ENCODE peak calls at places on chromosomes 11 and 22, in five cellular contexts. One of them, this sample, is unnamed. For H3K36me3, the result is how much of the 10 kb centered on the place peaks cover.

GRCh38 chr11:79396674-79397073 is 44.2 kb downstream of the TENM4 start:
- DNase-seq in brain microvascular endothelial cell: no peak
- DNase-seq in mammary epithelial cell: no peak
- DNase-seq in GM23338: no peak
- DNase-seq in ascending aorta: no peak
- DNase-seq in this sample: no peak

GRCh38 chr22:36411589-36412258 is 24.0 kb upstream of the MYH9 start:
- DNase-seq in brain microvascular endothelial cell: no peak
- DNase-seq in mammary epithelial cell: no peak
- DNase-seq in GM23338: no peak
- DNase-seq in ascending aorta: no peak
- DNase-seq in this sample: no peak

GRCh38 chr11:93583490-93583889 is 40.3 kb upstream of the SMCO4 start:
- DNase-seq in brain microvascular endothelial cell: no peak
- DNase-seq in mammary epithelial cell: no peak
- DNase-seq in GM23338: no peak
- DNase-seq in ascending aorta: no peak
- DNase-seq in this sample: no peak

GRCh38 chr11:102994101-102994500 is 38.6 kb upstream of the MMP13 start:
- DNase-seq in brain microvascular endothelial cell: no peak
- DNase-seq in mammary epithelial cell: no peak
- DNase-seq in GM23338: no peak
- DNase-seq in ascending aorta: no peak
- DNase-seq in this sample: no peak

GRCh38 chr22:22519591-22519990 is 479 bp downstream of the ZNF280A start:
- DNase-seq in brain microvascular endothelial cell: no peak
- DNase-seq in mammary epithelial cell: no peak
- DNase-seq in GM23338: no peak
- DNase-seq in ascending aorta: no peak
- DNase-seq in this sample: peak

GRCh38 chr11:79030448-79030847 is 410.4 kb downstream of the TENM4 start:
- DNase-seq in brain microvascular endothelial cell: no peak
- DNase-seq in mammary epithelial cell: no peak
- DNase-seq in GM23338: no peak
- DNase-seq in ascending aorta: no peak
- DNase-seq in this sample: peak

GRCh38 chr11:27088353-27088752 is 47.7 kb downstream of the BBOX1 start:
- DNase-seq in brain microvascular endothelial cell: no peak
- DNase-seq in mammary epithelial cell: peak
- DNase-seq in GM23338: no peak
- DNase-seq in ascending aorta: no peak
- DNase-seq in this sample: no peak

GRCh38 chr22:33056108-33056507 is 2.1 kb downstream of the SYN3 start:
- DNase-seq in brain microvascular endothelial cell: no peak
- DNase-seq in mammary epithelial cell: no peak
- DNase-seq in GM23338: no peak
- DNase-seq in ascending aorta: no peak
- DNase-seq in this sample: no peak

GRCh38 chr11:132072044-132072879 is 701.8 kb downstream of the NTM start:
- DNase-seq in brain microvascular endothelial cell: peak
- DNase-seq in mammary epithelial cell: peak
- DNase-seq in GM23338: no peak
- DNase-seq in ascending aorta: no peak
- DNase-seq in this sample: no peak

GRCh38 chr11:47565340-47566165 is at the start of gene PTPMT1:
- DNase-seq in brain microvascular endothelial cell: peak
- DNase-seq in mammary epithelial cell: peak
- DNase-seq in GM23338: peak
- DNase-seq in ascending aorta: peak
- DNase-seq in this sample: peak

GRCh38 chr11:133339495-133340140 is 192.7 kb downstream of the OPCML start:
- DNase-seq in brain microvascular endothelial cell: no peak
- DNase-seq in mammary epithelial cell: peak
- DNase-seq in GM23338: no peak
- DNase-seq in ascending aorta: no peak
- DNase-seq in this sample: no peak

GRCh38 chr11:38345286-38345685 is 1747.2 kb upstream of the RAG2 start:
- DNase-seq in brain microvascular endothelial cell: peak
- DNase-seq in mammary epithelial cell: peak
- DNase-seq in GM23338: no peak
- DNase-seq in ascending aorta: no peak
- DNase-seq in this sample: no peak

GRCh38 chr11:23727821-23728220 is 769.0 kb upstream of the LUZP2 start:
- DNase-seq in brain microvascular endothelial cell: peak
- DNase-seq in mammary epithelial cell: peak
- DNase-seq in GM23338: no peak
- DNase-seq in ascending aorta: no peak
- DNase-seq in this sample: no peak

GRCh38 chr22:26892401-26893033 is 235.1 kb downstream of the MIAT start:
- DNase-seq in brain microvascular endothelial cell: no peak
- DNase-seq in mammary epithelial cell: peak
- DNase-seq in GM23338: no peak
- DNase-seq in ascending aorta: no peak
- DNase-seq in this sample: peak

GRCh38 chr11:47152953-47153950 is 23.4 kb downstream of the ARFGAP2 start:
- DNase-seq in brain microvascular endothelial cell: peak
- DNase-seq in mammary epithelial cell: peak
- DNase-seq in GM23338: peak
- DNase-seq in ascending aorta: peak
- DNase-seq in this sample: peak

GRCh38 chr11:46554205-46555162 is 39.3 kb downstream of the AMBRA1 start:
- DNase-seq in brain microvascular endothelial cell: peak
- DNase-seq in mammary epithelial cell: peak
- DNase-seq in GM23338: peak
- DNase-seq in ascending aorta: no peak
- DNase-seq in this sample: no peak

GRCh38 chr11:45644981-45645889 is 20.2 kb downstream of the CHST1 start:
- DNase-seq in brain microvascular endothelial cell: no peak
- DNase-seq in mammary epithelial cell: no peak
- DNase-seq in GM23338: no peak
- DNase-seq in ascending aorta: no peak
- DNase-seq in this sample: no peak

GRCh38 chr11:64226507-64227051 is 505 bp downstream of the NUDT22 start:
- DNase-seq in brain microvascular endothelial cell: no peak
- DNase-seq in mammary epithelial cell: peak
- DNase-seq in GM23338: peak
- DNase-seq in ascending aorta: peak
- DNase-seq in this sample: peak

GRCh38 chr11:67303132-67303988 is at the start of gene SSH3:
- DNase-seq in brain microvascular endothelial cell: no peak
- DNase-seq in mammary epithelial cell: peak
- DNase-seq in GM23338: peak
- DNase-seq in ascending aorta: peak
- DNase-seq in this sample: peak

GRCh38 chr11:63015521-63016215 is at the start of gene SLC22A8:
- DNase-seq in brain microvascular endothelial cell: no peak
- DNase-seq in mammary epithelial cell: no peak
- DNase-seq in GM23338: peak
- DNase-seq in ascending aorta: no peak
- DNase-seq in this sample: peak

GRCh38 chr22:44622147-44622427 is 79.9 kb upstream of the PRR5 start:
- DNase-seq in brain microvascular endothelial cell: no peak
- DNase-seq in mammary epithelial cell: no peak
- DNase-seq in GM23338: no peak
- DNase-seq in ascending aorta: no peak
- DNase-seq in this sample: peak

GRCh38 chr11:112961146-112961668 is at the start of gene NCAM1:
- DNase-seq in brain microvascular endothelial cell: peak
- DNase-seq in mammary epithelial cell: peak
- DNase-seq in GM23338: peak
- DNase-seq in ascending aorta: peak
- DNase-seq in this sample: peak

GRCh38 chr22:24550028-24550901 is 4.7 kb downstream of the GUCD1 start:
- DNase-seq in brain microvascular endothelial cell: no peak
- DNase-seq in mammary epithelial cell: no peak
- DNase-seq in GM23338: no peak
- DNase-seq in ascending aorta: no peak
- DNase-seq in this sample: no peak

GRCh38 chr22:35379146-35379993 is 1.5 kb upstream of the HMOX1 start:
- DNase-seq in brain microvascular endothelial cell: no peak
- DNase-seq in mammary epithelial cell: no peak
- DNase-seq in GM23338: no peak
- DNase-seq in ascending aorta: no peak
- DNase-seq in this sample: no peak

GRCh38 chr22:20121856-20122415 is 4.9 kb upstream of the TRMT2A start:
- DNase-seq in brain microvascular endothelial cell: no peak
- DNase-seq in mammary epithelial cell: no peak
- DNase-seq in GM23338: no peak
- DNase-seq in ascending aorta: no peak
- DNase-seq in this sample: no peak

GRCh38 chr22:20126284-20127029 is 5.1 kb upstream of the ZDHHC8 start:
- DNase-seq in brain microvascular endothelial cell: no peak
- DNase-seq in mammary epithelial cell: no peak
- DNase-seq in GM23338: no peak
- DNase-seq in ascending aorta: no peak
- DNase-seq in this sample: no peak

GRCh38 chr22:20123364-20124082 is 6.5 kb upstream of the TRMT2A start:
- DNase-seq in brain microvascular endothelial cell: no peak
- DNase-seq in mammary epithelial cell: no peak
- DNase-seq in GM23338: no peak
- DNase-seq in ascending aorta: no peak
- DNase-seq in this sample: no peak

GRCh38 chr22:20125201-20126174 is 6.1 kb upstream of the ZDHHC8 start:
- DNase-seq in brain microvascular endothelial cell: no peak
- DNase-seq in mammary epithelial cell: no peak
- DNase-seq in GM23338: no peak
- DNase-seq in ascending aorta: no peak
- DNase-seq in this sample: no peak

GRCh38 chr22:20124083-20124787 is 7.2 kb upstream of the TRMT2A start:
- DNase-seq in brain microvascular endothelial cell: no peak
- DNase-seq in mammary epithelial cell: no peak
- DNase-seq in GM23338: no peak
- DNase-seq in ascending aorta: no peak
- DNase-seq in this sample: no peak
- H3K36me3 ChIP-seq in brain microvascular endothelial cell: half or more
- H3K36me3 ChIP-seq in mammary epithelial cell: under half
- H3K36me3 ChIP-seq in GM23338: under half
- H3K36me3 ChIP-seq in ascending aorta: under half
- H3K36me3 ChIP-seq in this sample: half or more

GRCh38 chr11:65572356-65573043 is at the start of gene FAM89B:
- DNase-seq in brain microvascular endothelial cell: peak
- DNase-seq in mammary epithelial cell: peak
- DNase-seq in GM23338: peak
- DNase-seq in ascending aorta: peak
- DNase-seq in this sample: peak

GRCh38 chr11:65573391-65574146 is 1.2 kb downstream of the FAM89B start:
- DNase-seq in brain microvascular endothelial cell: no peak
- DNase-seq in mammary epithelial cell: no peak
- DNase-seq in GM23338: no peak
- DNase-seq in ascending aorta: no peak
- DNase-seq in this sample: no peak

GRCh38 chr11:65569973-65570918 is at the start of gene ZNRD2:
- DNase-seq in brain microvascular endothelial cell: peak
- DNase-seq in mammary epithelial cell: peak
- DNase-seq in GM23338: peak
- DNase-seq in ascending aorta: peak
- DNase-seq in this sample: peak

GRCh38 chr11:65571420-65571819 is 918 bp upstream of the FAM89B start:
- DNase-seq in brain microvascular endothelial cell: no peak
- DNase-seq in mammary epithelial cell: no peak
- DNase-seq in GM23338: no peak
- DNase-seq in ascending aorta: no peak
- DNase-seq in this sample: no peak

GRCh38 chr11:65571940-65572339 is 398 bp upstream of the FAM89B start:
- DNase-seq in brain microvascular endothelial cell: no peak
- DNase-seq in mammary epithelial cell: peak
- DNase-seq in GM23338: peak
- DNase-seq in ascending aorta: no peak
- DNase-seq in this sample: peak
- TF ChIP-seq CTCF in brain microvascular endothelial cell: peak
- TF ChIP-seq CTCF in mammary epithelial cell: peak
- TF ChIP-seq CTCF in GM23338: peak
- TF ChIP-seq CTCF in ascending aorta: peak
- TF ChIP-seq CTCF in this sample: peak

GRCh38 chr11:929405-929804 is 3.7 kb downstream of the AP2A2 start:
- DNase-seq in brain microvascular endothelial cell: no peak
- DNase-seq in mammary epithelial cell: no peak
- DNase-seq in GM23338: no peak
- DNase-seq in ascending aorta: no peak
- DNase-seq in this sample: no peak

GRCh38 chr11:926341-926916 is 759 bp downstream of the AP2A2 start:
- DNase-seq in brain microvascular endothelial cell: peak
- DNase-seq in mammary epithelial cell: peak
- DNase-seq in GM23338: no peak
- DNase-seq in ascending aorta: no peak
- DNase-seq in this sample: peak

GRCh38 chr11:925496-926301 is at the start of gene AP2A2:
- DNase-seq in brain microvascular endothelial cell: peak
- DNase-seq in mammary epithelial cell: peak
- DNase-seq in GM23338: peak
- DNase-seq in ascending aorta: peak
- DNase-seq in this sample: peak

GRCh38 chr11:925158-925495 is 543 bp upstream of the AP2A2 start:
- DNase-seq in brain microvascular endothelial cell: no peak
- DNase-seq in mammary epithelial cell: no peak
- DNase-seq in GM23338: peak
- DNase-seq in ascending aorta: no peak
- DNase-seq in this sample: no peak

DNA sequence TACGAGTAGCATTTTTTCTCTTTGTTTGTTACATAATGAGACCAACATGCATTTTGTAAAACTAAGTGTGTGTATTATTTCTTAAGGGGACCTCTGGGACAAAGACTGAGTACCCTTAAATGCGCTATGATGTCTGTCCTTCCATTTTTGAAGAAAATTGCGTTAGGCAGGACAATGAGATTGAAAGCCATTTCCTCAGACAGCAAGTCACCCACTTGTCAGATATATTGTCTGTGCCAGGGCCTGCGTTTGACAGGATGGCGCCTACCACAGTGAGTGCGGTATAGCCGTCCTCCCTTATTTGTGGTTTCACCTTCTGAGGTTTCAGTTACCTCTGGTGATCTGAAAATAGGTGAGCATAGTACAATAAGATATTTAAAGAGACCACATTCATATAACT is 2.2 kb downstream of the AP2A2 start:
- DNase-seq in brain microvascular endothelial cell: no peak
- DNase-seq in mammary epithelial cell: no peak
- DNase-seq in GM23338: no peak
- DNase-seq in ascending aorta: no peak
- DNase-seq in this sample: no peak
- H3K4me3 ChIP-seq in brain microvascular endothelial cell: no peak
- H3K4me3 ChIP-seq in mammary epithelial cell: no peak
- H3K4me3 ChIP-seq in GM23338: no peak
- H3K4me3 ChIP-seq in ascending aorta: no peak
- H3K4me3 ChIP-seq in this sample: no peak

DNA sequence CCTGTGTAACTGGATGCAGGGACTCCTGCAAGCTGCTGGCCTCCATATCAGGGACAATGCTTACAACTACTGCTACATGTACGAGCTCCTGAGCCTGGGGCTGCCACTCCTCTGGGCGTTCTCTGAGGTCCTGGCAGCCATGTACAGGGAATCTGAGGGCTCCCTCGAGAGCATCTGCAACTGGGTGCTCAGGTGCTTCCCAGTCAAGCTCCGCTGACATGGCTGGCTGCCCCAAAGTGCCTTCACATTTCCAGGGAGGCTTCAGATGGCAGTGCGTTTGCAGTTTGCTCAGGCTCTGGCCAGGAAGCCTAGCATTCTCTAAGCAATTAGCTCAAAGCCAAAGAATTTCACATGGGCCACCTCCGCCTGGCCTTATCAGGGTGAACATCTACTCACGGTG is 117.4 kb upstream of the PARVA start:
- DNase-seq in brain microvascular endothelial cell: no peak
- DNase-seq in mammary epithelial cell: no peak
- DNase-seq in GM23338: no peak
- DNase-seq in ascending aorta: no peak
- DNase-seq in this sample: no peak
- H3K36me3 ChIP-seq in brain microvascular endothelial cell: half or more
- H3K36me3 ChIP-seq in mammary epithelial cell: half or more
- H3K36me3 ChIP-seq in GM23338: under half
- H3K36me3 ChIP-seq in ascending aorta: half or more
- H3K36me3 ChIP-seq in this sample: under half